ENCODE peak calls at places on chromosomes 16 and 17, in four cellular contexts. A is tibial nerve, H is tibial artery, K is aorta. P is an unnamed sample.

GRCh38 chr17:2372681-2373080 is 28.2 kb downstream of the MNT start:
- DNase-seq in K (peak; percentile 44), A (no peak), H (no peak), P (no peak)

GRCh38 chr17:27072885-27073284 is 221.0 kb upstream of the WSB1 start:
- DNase-seq in H (no peak), A (no peak), K (no peak), P (no peak)

GRCh38 chr17:79848370-79848766 is 9.1 kb upstream of the CBX4 start:
- DNase-seq in K (no peak), A (no peak), H (no peak), P (no peak)

GRCh38 chr16:10026593-10026992 is 155.6 kb downstream of the GRIN2A start:
- DNase-seq in A (no peak), H (no peak), K (no peak), P (no peak)

GRCh38 chr17:39926135-39926587 is 1.2 kb downstream of the ORMDL3 start:
- DNase-seq in A (no peak), K (no peak), H (no peak), P (no peak)

GRCh38 chr17:65910836-65911235 is 281.1 kb downstream of the CEP112 start:
- DNase-seq in A (no peak), K (no peak), H (no peak), P (no peak)

GRCh38 chr17:72409405-72410002 is 288.7 kb downstream of the SOX9 start:
- DNase-seq in A (no peak), H (no peak), K (no peak), P (no peak)

GRCh38 chr16:27408012-27408601 is 6.1 kb downstream of the IL21R start:
- DNase-seq in K (no peak), H (no peak), A (no peak), P (no peak)

GRCh38 chr17:17698869-17699351 is 17.7 kb downstream of the RAI1 start:
- DNase-seq in K (no peak), A (no peak), H (no peak), P (peak; percentile 64)

GRCh38 chr17:45086865-45087495 is 25.9 kb downstream of the NMT1 start:
- DNase-seq in H (no peak), A (no peak), K (no peak), P (no peak)

GRCh38 chr17:45087978-45088377 is 26.9 kb downstream of the NMT1 start:
- DNase-seq in H (no peak), K (no peak), A (no peak), P (no peak)

GRCh38 chr17:45088741-45089140 is 27.6 kb downstream of the NMT1 start:
- DNase-seq in K (no peak), H (no peak), A (no peak), P (no peak)

GRCh38 chr17:45086346-45086745 is 25.2 kb downstream of the NMT1 start:
- DNase-seq in K (no peak), H (no peak), A (no peak), P (no peak)

DNA sequence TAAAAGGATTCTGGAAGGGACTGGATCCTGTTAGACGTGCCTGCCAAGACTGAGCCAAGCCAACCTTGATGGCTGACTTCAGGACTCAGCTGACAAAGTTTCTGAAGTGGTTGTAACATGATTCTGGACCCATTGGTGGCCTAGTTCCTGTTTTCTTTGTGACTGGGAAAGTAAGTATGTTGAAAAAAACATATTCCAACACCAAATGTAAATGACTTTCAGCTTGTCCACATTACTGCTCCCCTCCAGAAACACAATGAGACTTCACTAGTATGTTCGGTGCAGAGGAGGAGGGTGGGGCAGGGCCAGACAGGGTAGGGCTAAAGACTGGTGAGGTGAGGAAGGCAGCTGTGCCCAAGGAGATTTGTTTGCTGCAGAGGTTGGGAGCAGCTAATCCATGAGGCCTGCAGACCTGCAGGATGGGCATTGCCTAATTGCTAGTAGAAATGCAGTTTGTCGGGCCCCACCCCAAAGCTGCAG is 26.4 kb downstream of the NMT1 start:
- DNase-seq in H (peak; percentile 57), K (no peak), A (no peak), P (no peak)
- H3K27ac ChIP-seq in H (peak overlapping the region; percentile 87), K (peak overlapping the region; percentile 95), A (no peak overlapping the region), P (no peak overlapping the region)

DNA sequence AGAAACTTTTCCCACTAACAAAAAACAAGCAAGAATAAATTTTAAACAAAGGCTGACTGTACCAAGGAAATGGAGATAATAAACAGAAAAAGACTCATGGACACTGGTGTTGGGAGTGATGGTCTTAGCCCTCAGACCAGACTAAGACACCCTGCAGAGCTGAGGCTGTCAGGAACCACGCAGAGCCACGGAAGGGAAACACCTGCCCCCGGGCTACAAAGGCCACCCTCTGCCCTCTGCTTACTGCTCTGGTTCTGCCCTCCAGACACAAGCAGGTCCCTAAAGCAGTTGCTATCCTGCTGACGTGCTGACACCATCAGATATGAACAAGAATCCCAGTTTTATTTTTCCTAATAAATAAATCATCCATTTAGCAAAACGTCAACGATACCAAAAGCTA is 80.0 kb downstream of the ANKRD11 start:
- DNase-seq in A (no peak), K (no peak), H (no peak), P (no peak)
- H3K4me1 ChIP-seq in A (peaks cover 93% of the 10 kb centered on the region), K (peaks cover 2% of the 10 kb centered on the region), H (peaks cover 85% of the 10 kb centered on the region), P (peaks cover 43% of the 10 kb centered on the region)

DNA sequence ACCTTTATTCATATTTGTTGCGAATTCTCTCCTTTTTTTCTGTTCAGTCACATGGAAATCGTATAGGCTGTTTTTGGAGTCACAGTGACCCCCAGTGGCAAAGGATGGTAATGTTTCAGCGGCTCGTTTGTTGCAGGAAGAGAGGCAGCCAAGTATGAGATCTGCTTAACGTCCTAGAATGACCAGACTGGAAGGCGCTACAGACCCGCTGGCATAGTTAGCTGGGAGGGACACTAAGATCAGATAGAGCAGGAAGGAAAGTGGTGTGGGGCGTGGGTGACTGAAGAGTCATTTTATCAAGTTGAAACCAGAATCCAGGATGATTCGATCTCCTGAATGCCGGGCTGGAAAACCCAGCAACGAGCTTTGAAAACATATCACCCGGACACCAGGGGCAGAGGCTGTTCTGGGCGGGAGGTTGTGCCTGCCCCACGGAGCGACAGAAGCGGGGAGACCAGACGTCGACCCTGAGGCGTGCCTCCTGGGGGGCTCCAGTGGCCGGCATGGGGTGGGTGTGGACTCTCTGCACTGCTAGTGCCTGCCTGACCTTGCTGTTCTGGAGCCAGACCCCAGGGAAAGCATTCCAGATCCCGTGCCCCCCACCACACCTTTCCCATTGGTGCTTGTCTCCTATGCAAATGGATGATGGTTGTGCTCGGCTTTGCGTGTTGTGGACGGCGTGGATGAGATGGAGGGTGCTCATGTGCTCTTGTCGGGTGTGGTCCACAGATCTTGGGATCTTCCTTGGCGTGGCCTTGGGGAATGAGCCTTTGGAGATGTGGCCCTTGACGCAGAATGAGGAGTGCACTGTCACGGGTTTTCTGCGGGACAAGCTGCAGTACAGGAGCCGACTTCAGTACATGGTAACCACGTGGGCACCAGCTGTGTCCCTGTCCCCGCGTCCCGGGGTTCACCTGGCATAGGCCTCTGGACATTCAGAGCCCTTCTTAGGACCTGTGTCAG is 7.7 kb downstream of the IL34 start:
- DNase-seq in A (peak; percentile 96), K (peak; percentile 82), H (peak; percentile 86), P (peak; percentile 88)
- H3K4me3 ChIP-seq in A (peak overlapping the region; percentile 27), K (no peak overlapping the region), H (no peak overlapping the region), P (no peak overlapping the region)

GRCh38 chr17:42345396-42346078 is 42.7 kb downstream of the STAT3 start:
- DNase-seq in H (no peak), K (no peak), A (no peak), P (no peak)

GRCh38 chr17:42341568-42341967 is 46.7 kb downstream of the STAT3 start:
- DNase-seq in K (no peak), A (no peak), H (no peak), P (no peak)

GRCh38 chr17:42339221-42339620 is 49.0 kb downstream of the STAT3 start:
- DNase-seq in K (no peak), A (no peak), H (no peak), P (no peak)

GRCh38 chr17:42340691-42341127 is 47.5 kb downstream of the STAT3 start:
- DNase-seq in H (no peak), K (no peak), A (no peak), P (no peak)

DNA sequence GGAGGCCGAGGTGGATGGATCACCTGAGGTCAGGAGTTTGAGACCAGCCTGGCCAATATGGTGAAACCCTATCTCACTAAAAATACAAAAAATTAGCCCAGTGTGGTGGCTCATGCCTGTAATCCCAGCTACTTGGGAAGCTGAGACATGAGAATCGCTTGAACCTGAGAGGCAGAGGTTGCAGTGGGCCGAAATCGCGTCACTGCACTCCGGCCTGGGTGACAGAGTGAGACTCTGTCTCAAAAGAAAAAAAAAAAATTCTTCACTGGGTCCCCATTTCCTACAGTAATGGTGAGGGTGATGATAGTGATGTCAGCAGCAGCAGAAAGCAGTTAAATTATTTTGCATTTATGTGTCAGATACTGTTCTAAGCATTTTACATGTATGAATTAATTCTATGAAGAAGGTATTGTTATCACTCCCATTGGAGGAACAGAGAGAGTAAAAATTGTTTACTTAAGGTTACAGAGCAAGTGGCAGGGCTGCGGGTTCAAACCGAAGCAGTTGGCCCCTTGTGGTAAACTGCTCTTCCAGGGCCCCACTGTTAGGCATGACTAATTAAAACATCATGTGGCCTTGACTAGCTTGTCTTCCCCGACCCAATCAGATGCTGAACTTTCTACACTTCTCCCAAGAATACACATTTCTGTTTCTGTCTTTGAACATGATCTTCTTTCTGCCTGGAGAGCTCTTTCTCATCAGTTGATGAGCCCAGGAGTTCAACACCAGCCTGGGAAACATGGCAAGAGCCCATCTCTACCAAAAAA is 45.8 kb downstream of the STAT3 start:
- DNase-seq in K (no peak), H (no peak), A (no peak), P (no peak)
- H3K27ac ChIP-seq in K (no peak overlapping the region), H (no peak overlapping the region), A (no peak overlapping the region), P (peak overlapping the region; percentile 63)